ENCODE peak calls at places on chromosomes 7 and 10, in ten cellular contexts. K is brain microvascular endothelial cell; Q is endothelial cell; Y is adrenal gland; F is AG09319; U is CD4-positive, alpha-beta T cell; S is tibial artery; D is mesothelial cell of epicardium; E is natural killer cell; X is nephron progenitor cell. V is an unnamed sample.

GRCh38 chr10:19946791-19947190 is 130.6 kb downstream of the PLXDC2 start:
- DNase-seq in K (no peak), Q (no peak), Y (no peak), F (no peak), U (no peak), S (no peak), D (no peak), E (no peak), X (no peak), V (no peak)

GRCh38 chr10:75111906-75112703 is 649 bp downstream of the SAMD8 start:
- DNase-seq in K (peak; percentile 34), Q (peak; percentile 45), Y (peak; percentile 60), F (no peak), U (no peak), S (peak; percentile 59), D (no peak), E (peak; percentile 30), X (peak; percentile 55), V (peak; percentile 43)

GRCh38 chr10:33276282-33276923 is 58.1 kb downstream of the NRP1 start:
- DNase-seq in K (no peak), Q (no peak), Y (no peak), F (no peak), U (no peak), S (no peak), D (no peak), E (no peak), X (no peak), V (no peak)

GRCh38 chr7:32658034-32658944 is 163.0 kb downstream of the AVL9 start:
- DNase-seq in K (peak; percentile 86), Q (no peak), Y (no peak), F (no peak), U (no peak), S (no peak), D (no peak), E (no peak), X (no peak), V (no peak)

GRCh38 chr7:80851896-80852476 is 66.9 kb downstream of the SEMA3C start:
- DNase-seq in K (peak; percentile 68), Q (no peak), Y (no peak), F (no peak), U (no peak), S (no peak), D (no peak), E (no peak), X (no peak), V (no peak)

GRCh38 chr7:101163281-101164070 is 1.9 kb downstream of the VGF start:
- DNase-seq in K (no peak), Q (no peak), Y (no peak), F (no peak), U (no peak), S (no peak), D (no peak), E (no peak), X (no peak), V (peak; percentile 40)

GRCh38 chr10:131757285-131758058 is 143.3 kb upstream of the PPP2R2D start:
- DNase-seq in K (no peak), Q (no peak), Y (no peak), F (no peak), U (no peak), S (no peak), D (no peak), E (no peak), X (no peak), V (no peak)

GRCh38 chr10:125231116-125231812 is 70.9 kb upstream of the CTBP2 start:
- DNase-seq in K (peak; percentile 96), Q (no peak), Y (no peak), F (peak; percentile 84), U (no peak), S (no peak), D (no peak), E (no peak), X (peak; percentile 39), V (no peak)

GRCh38 chr7:22090512-22090911 is 144.8 kb upstream of the CDCA7L start:
- DNase-seq in K (no peak), Q (no peak), Y (no peak), F (no peak), U (no peak), S (no peak), D (no peak), E (no peak), X (no peak), V (no peak)

GRCh38 chr7:22090107-22090506 is 144.4 kb upstream of the CDCA7L start:
- DNase-seq in K (no peak), Q (no peak), Y (no peak), F (no peak), U (no peak), S (no peak), D (no peak), E (no peak), X (no peak), V (no peak)

GRCh38 chr7:22093003-22093402 is 147.3 kb upstream of the CDCA7L start:
- DNase-seq in K (peak; percentile 10), Q (no peak), Y (no peak), F (no peak), U (no peak), S (no peak), D (no peak), E (no peak), X (no peak), V (no peak)

GRCh38 chr7:22093936-22094335 is 148.2 kb upstream of the CDCA7L start:
- DNase-seq in K (no peak), Q (no peak), Y (no peak), F (no peak), U (no peak), S (no peak), D (no peak), E (no peak), X (no peak), V (no peak)

DNA sequence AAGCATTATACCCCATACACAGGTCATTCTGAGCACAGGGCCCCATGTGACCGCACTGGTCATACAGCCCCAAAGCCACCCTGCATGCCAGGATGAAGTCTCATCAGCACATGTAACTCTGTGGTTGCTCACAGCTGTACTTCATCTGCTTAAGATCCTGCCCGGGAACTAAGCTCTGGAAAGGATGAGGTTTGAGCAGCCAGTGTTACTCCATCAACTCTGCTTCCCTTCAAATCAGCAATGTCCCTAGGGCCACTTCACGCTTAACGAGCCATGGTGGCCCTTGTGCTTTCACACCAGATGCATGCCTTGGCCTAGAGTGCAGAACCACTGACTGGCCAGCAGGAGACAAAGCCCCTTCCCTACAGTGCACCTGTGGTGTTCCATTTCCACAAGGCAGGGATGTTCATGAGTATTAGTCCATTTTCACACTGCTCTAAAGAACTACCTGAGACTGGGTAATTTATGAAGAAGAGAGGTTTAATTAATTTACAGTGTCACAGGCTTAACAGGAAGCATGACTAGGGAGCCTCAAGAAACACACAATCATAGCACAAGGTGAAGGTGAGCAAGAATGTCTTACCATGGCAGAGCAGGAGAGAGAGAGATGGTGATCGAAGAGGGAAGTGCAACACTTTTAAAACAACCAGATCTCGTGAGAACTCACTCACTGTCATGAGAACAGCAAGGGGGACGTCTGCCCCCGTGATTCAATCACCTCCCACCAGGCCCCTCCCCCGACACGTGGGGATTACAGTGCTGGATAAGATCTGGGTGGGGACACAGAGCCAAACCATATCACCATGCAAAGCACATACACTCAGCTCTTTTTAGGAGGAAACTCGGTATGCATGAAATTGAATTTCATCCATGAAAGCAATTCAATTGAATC is 149.0 kb upstream of the CDCA7L start:
- DNase-seq in K (no peak), Q (no peak), Y (no peak), F (no peak), U (no peak), S (no peak), D (no peak), E (no peak), X (no peak), V (no peak)
- TF ChIP-seq CTCF in K (peak; percentile 38), Q (peak; percentile 40), Y (no peak), F (no peak), U (no peak), S (no peak), D (no peak), E (no peak), X (peak; percentile 16), V (no peak)

GRCh38 chr7:135211179-135211945 is at the start of gene WDR91:
- DNase-seq in K (peak; percentile 90), Q (peak; percentile 98), Y (peak; percentile 98), F (peak; percentile 82), U (peak; percentile 98), S (peak; percentile 93), D (peak; percentile 95), E (peak; percentile 89), X (peak; percentile 99), V (peak; percentile 88)
- TF ChIP-seq CTCF in K (peak; percentile 7), Q (no peak), Y (no peak), F (peak; percentile 0), U (no peak), S (no peak), D (no peak), E (no peak), X (no peak), V (no peak)

GRCh38 chr10:127720903-127721302 is 16.1 kb upstream of the FOXI2 start:
- DNase-seq in K (no peak), Q (no peak), Y (no peak), F (no peak), U (no peak), S (no peak), D (no peak), E (no peak), X (no peak), V (no peak)

GRCh38 chr10:127715249-127715648 is 21.7 kb upstream of the FOXI2 start:
- DNase-seq in K (no peak), Q (no peak), Y (no peak), F (no peak), U (no peak), S (no peak), D (no peak), E (no peak), X (no peak), V (no peak)

GRCh38 chr10:127720142-127720541 is 16.8 kb upstream of the FOXI2 start:
- DNase-seq in K (no peak), Q (no peak), Y (no peak), F (no peak), U (no peak), S (no peak), D (no peak), E (no peak), X (no peak), V (no peak)

DNA sequence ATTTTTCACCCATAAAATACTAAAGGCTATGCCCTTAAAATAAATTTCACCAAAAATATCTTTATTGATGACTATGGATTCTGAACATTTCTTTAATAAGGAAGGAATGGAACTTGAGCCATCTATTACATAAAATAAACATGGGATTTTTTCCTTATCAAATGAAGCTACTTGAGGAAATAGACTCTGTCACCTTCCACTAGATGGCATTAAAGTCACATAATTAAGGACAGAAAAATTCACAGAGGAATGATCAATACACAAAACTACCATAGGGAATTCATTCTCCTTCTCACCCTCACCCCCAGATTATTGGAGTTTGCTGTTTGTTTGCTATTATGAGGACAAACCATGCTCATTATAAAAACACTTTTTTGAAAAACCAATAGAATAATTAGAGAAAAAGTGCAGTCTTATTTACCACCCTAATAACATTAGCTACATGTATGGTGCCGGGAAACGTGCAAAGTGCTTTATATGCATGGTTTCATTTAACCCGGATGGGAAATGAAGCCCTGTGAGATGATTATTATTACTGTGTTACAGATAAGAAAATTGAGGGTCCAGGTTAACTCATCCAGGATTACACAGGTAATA is 21.1 kb upstream of the FOXI2 start:
- DNase-seq in K (no peak), Q (no peak), Y (no peak), F (no peak), U (no peak), S (no peak), D (no peak), E (no peak), X (no peak), V (no peak)
- TF ChIP-seq CTCF in K (peak; percentile 6), Q (no peak), Y (peak; percentile 57), F (no peak), U (peak; percentile 34), S (peak; percentile 21), D (peak; percentile 23), E (no peak), X (peak; percentile 59), V (peak; percentile 78)

GRCh38 chr10:114142018-114142417 is 32.0 kb downstream of the CCDC186 start:
- DNase-seq in K (no peak), Q (no peak), Y (no peak), F (no peak), U (no peak), S (no peak), D (no peak), E (no peak), X (no peak), V (no peak)
- TF ChIP-seq CTCF in K (no peak), Q (no peak), Y (no peak), F (no peak), U (no peak), S (no peak), D (no peak), E (no peak), X (no peak), V (no peak)

V was measured in neural crest cell.